ENCODE peak calls at places on chromosomes 6 and 20, in eight cellular contexts. One of them, this sample, is unnamed.

GRCh38 chr6:34305982-34306702 is 57.3 kb upstream of the SMIM29 start:
- DNase-seq in M059J: no peak
- DNase-seq in fibroblast of the conjunctiva: no peak
- DNase-seq in astrocyte: peak
- DNase-seq in COR-L47: no peak
- DNase-seq in heart right ventricle: no peak
- DNase-seq in pons: no peak
- DNase-seq in activated CD4-positive, alpha-beta T cell treated with anti-CD3 and anti-CD28 coated beads for 24 hours: no peak
- DNase-seq in this sample: peak

GRCh38 chr6:33735201-33735600 is 11.5 kb downstream of the IP6K3 start:
- DNase-seq in M059J: no peak
- DNase-seq in fibroblast of the conjunctiva: no peak
- DNase-seq in astrocyte: no peak
- DNase-seq in COR-L47: no peak
- DNase-seq in heart right ventricle: no peak
- DNase-seq in pons: no peak
- DNase-seq in activated CD4-positive, alpha-beta T cell treated with anti-CD3 and anti-CD28 coated beads for 24 hours: no peak
- DNase-seq in this sample: no peak

GRCh38 chr6:29792123-29793035 is 35.2 kb upstream of the HLA-G start:
- DNase-seq in M059J: peak
- DNase-seq in fibroblast of the conjunctiva: no peak
- DNase-seq in astrocyte: no peak
- DNase-seq in COR-L47: no peak
- DNase-seq in heart right ventricle: peak
- DNase-seq in pons: peak
- DNase-seq in activated CD4-positive, alpha-beta T cell treated with anti-CD3 and anti-CD28 coated beads for 24 hours: peak
- DNase-seq in this sample: no peak

GRCh38 chr6:79280756-79281155 is 46.3 kb upstream of the HMGN3 start:
- DNase-seq in M059J: no peak
- DNase-seq in fibroblast of the conjunctiva: no peak
- DNase-seq in astrocyte: no peak
- DNase-seq in COR-L47: no peak
- DNase-seq in heart right ventricle: no peak
- DNase-seq in pons: no peak
- DNase-seq in activated CD4-positive, alpha-beta T cell treated with anti-CD3 and anti-CD28 coated beads for 24 hours: no peak
- DNase-seq in this sample: no peak

GRCh38 chr6:81801489-81801888 is 49.0 kb upstream of the TENT5A start:
- DNase-seq in M059J: no peak
- DNase-seq in fibroblast of the conjunctiva: no peak
- DNase-seq in astrocyte: no peak
- DNase-seq in COR-L47: no peak
- DNase-seq in heart right ventricle: no peak
- DNase-seq in pons: no peak
- DNase-seq in activated CD4-positive, alpha-beta T cell treated with anti-CD3 and anti-CD28 coated beads for 24 hours: no peak
- DNase-seq in this sample: no peak

GRCh38 chr6:143575440-143575839 is 63.9 kb upstream of the FUCA2 start:
- DNase-seq in M059J: peak
- DNase-seq in fibroblast of the conjunctiva: peak
- DNase-seq in astrocyte: peak
- DNase-seq in COR-L47: peak
- DNase-seq in heart right ventricle: no peak
- DNase-seq in pons: peak
- DNase-seq in activated CD4-positive, alpha-beta T cell treated with anti-CD3 and anti-CD28 coated beads for 24 hours: no peak
- DNase-seq in this sample: peak

GRCh38 chr20:53818457-53819177 is 225.0 kb upstream of the ZNF217 start:
- DNase-seq in M059J: no peak
- DNase-seq in fibroblast of the conjunctiva: no peak
- DNase-seq in astrocyte: no peak
- DNase-seq in COR-L47: no peak
- DNase-seq in heart right ventricle: no peak
- DNase-seq in pons: no peak
- DNase-seq in activated CD4-positive, alpha-beta T cell treated with anti-CD3 and anti-CD28 coated beads for 24 hours: no peak
- DNase-seq in this sample: no peak

GRCh38 chr6:135438907-135439535 is 58.5 kb downstream of the AHI1 start:
- DNase-seq in M059J: peak
- DNase-seq in fibroblast of the conjunctiva: no peak
- DNase-seq in astrocyte: no peak
- DNase-seq in COR-L47: no peak
- DNase-seq in heart right ventricle: no peak
- DNase-seq in pons: no peak
- DNase-seq in activated CD4-positive, alpha-beta T cell treated with anti-CD3 and anti-CD28 coated beads for 24 hours: no peak
- DNase-seq in this sample: peak

GRCh38 chr6:6919173-6919572 is 188.6 kb upstream of the RREB1 start:
- DNase-seq in M059J: no peak
- DNase-seq in fibroblast of the conjunctiva: no peak
- DNase-seq in astrocyte: no peak
- DNase-seq in COR-L47: no peak
- DNase-seq in heart right ventricle: no peak
- DNase-seq in pons: no peak
- DNase-seq in activated CD4-positive, alpha-beta T cell treated with anti-CD3 and anti-CD28 coated beads for 24 hours: no peak
- DNase-seq in this sample: no peak

GRCh38 chr6:31690231-31691077 is 9.6 kb upstream of the LY6G5C start:
- DNase-seq in M059J: no peak
- DNase-seq in fibroblast of the conjunctiva: no peak
- DNase-seq in astrocyte: no peak
- DNase-seq in COR-L47: no peak
- DNase-seq in heart right ventricle: no peak
- DNase-seq in pons: peak
- DNase-seq in activated CD4-positive, alpha-beta T cell treated with anti-CD3 and anti-CD28 coated beads for 24 hours: no peak
- DNase-seq in this sample: no peak

GRCh38 chr6:15501806-15502450 is 160.9 kb downstream of the DTNBP1 start:
- DNase-seq in M059J: peak
- DNase-seq in fibroblast of the conjunctiva: peak
- DNase-seq in astrocyte: peak
- DNase-seq in COR-L47: no peak
- DNase-seq in heart right ventricle: peak
- DNase-seq in pons: peak
- DNase-seq in activated CD4-positive, alpha-beta T cell treated with anti-CD3 and anti-CD28 coated beads for 24 hours: no peak
- DNase-seq in this sample: no peak

GRCh38 chr6:41449399-41450245 is 96.6 kb upstream of the FOXP4 start:
- DNase-seq in M059J: no peak
- DNase-seq in fibroblast of the conjunctiva: peak
- DNase-seq in astrocyte: no peak
- DNase-seq in COR-L47: peak
- DNase-seq in heart right ventricle: peak
- DNase-seq in pons: no peak
- DNase-seq in activated CD4-positive, alpha-beta T cell treated with anti-CD3 and anti-CD28 coated beads for 24 hours: no peak
- DNase-seq in this sample: peak